ENCODE peak calls at places on chromosomes 2 and 18, in seven cellular contexts. Z, X, R, L, K, B and N are unnamed samples.

GRCh38 chr2:71069376-71069775 is 928 bp downstream of the NAGK start:
- DNase-seq in Z (no peak), X (peak; percentile 22), R (peak; percentile 11), L (no peak), K (no peak), B (no peak), N (no peak)

GRCh38 chr2:163621445-163622004 is 114.3 kb downstream of the FIGN start:
- DNase-seq in Z (no peak), X (no peak), R (no peak), L (no peak), K (no peak), B (no peak), N (no peak)

GRCh38 chr18:8272254-8272653 is 337.0 kb upstream of the RAB12 start:
- DNase-seq in Z (no peak), X (no peak), R (no peak), L (no peak), K (no peak), B (no peak), N (no peak)

GRCh38 chr2:72920317-72921087 is 3.2 kb downstream of the EMX1 start:
- DNase-seq in Z (no peak), X (peak; percentile 35), R (no peak), L (peak; percentile 70), K (no peak), B (peak; percentile 61), N (no peak)

GRCh38 chr2:242065456-242065855 is 195.9 kb downstream of the RTP5 start:
- DNase-seq in Z (no peak), X (no peak), R (no peak), L (no peak), K (no peak), B (no peak), N (no peak)

GRCh38 chr2:14673351-14673875 is 40.9 kb downstream of the LRATD1 start:
- DNase-seq in Z (no peak), X (no peak), R (no peak), L (no peak), K (no peak), B (no peak), N (no peak)

GRCh38 chr18:63016270-63016669 is 300.9 kb downstream of the PHLPP1 start:
- DNase-seq in Z (peak; percentile 15), X (peak; percentile 79), R (peak; percentile 54), L (no peak), K (peak; percentile 22), B (peak; percentile 72), N (no peak)

GRCh38 chr2:169362346-169363026 is at the start of gene LRP2:
- DNase-seq in Z (no peak), X (no peak), R (no peak), L (peak; percentile 23), K (no peak), B (peak; percentile 3), N (no peak)

GRCh38 chr2:70070557-70071268 is 16.6 kb upstream of the PCBP1 start:
- DNase-seq in Z (peak; percentile 77), X (peak; percentile 93), R (peak; percentile 82), L (no peak), K (peak; percentile 77), B (peak; percentile 91), N (no peak)

GRCh38 chr2:224101820-224102630 is 62.9 kb upstream of the SERPINE2 start:
- DNase-seq in Z (peak; percentile 90), X (peak; percentile 99), R (peak; percentile 95), L (no peak), K (no peak), B (no peak), N (peak; percentile 80)

DNA sequence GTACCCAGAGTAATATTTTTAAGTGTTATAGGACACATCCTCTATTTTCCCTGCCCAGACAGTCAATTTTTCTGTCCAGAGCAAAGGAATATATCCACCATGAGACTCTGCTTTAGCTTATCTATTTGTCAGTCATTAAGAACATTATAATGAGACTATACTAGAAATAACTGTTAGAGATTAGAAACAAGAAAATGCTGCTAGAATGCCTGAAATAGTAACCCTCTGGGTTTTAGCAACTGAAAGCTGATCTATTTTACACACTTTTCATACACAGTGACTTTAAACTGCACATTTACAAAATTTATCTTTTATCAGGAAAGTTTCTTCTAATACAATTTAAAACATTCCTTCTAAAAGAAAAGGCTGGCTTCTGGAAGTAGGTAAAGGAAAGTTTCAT is 39.6 kb downstream of the MBD2 start:
- DNase-seq in Z (no peak), X (no peak), R (no peak), L (no peak), K (no peak), B (no peak), N (no peak)
- H3K4me3 ChIP-seq in Z (no peak overlapping the region), X (no peak overlapping the region), R (no peak overlapping the region), L (peak overlapping the region; percentile 14), K (no peak overlapping the region), B (no peak overlapping the region), N (no peak overlapping the region)

DNA sequence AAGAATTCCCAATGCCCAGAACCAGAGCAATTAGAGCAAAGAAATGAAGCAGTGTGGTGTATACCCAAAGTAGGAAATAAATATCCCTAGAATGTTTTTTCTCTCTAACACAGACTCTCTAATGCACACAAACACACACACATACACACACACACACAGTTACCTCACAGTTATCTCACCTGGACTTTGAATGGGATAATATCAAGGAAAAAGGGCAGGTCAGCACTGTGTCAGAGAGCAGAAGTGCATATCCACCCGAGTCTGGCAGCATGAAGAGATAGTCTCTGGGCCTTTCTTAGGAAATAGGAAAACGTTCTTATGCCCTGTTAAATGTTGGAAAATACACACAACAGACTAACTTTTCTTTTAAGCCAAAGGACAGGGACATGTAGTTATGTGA is 162.0 kb downstream of the COL6A3 start:
- DNase-seq in Z (no peak), X (no peak), R (no peak), L (no peak), K (no peak), B (no peak), N (no peak)
- TF ChIP-seq CTCF in Z (no peak), X (no peak), R (no peak), L (no peak), K (no peak), B (no peak), N (no peak)

GRCh38 chr2:64939332-64939917 is 49.8 kb upstream of the SLC1A4 start:
- DNase-seq in Z (no peak), X (no peak), R (no peak), L (no peak), K (peak; percentile 51), B (peak; percentile 87), N (no peak)

GRCh38 chr2:64934530-64934929 is 54.7 kb upstream of the SLC1A4 start:
- DNase-seq in Z (no peak), X (no peak), R (no peak), L (no peak), K (peak; percentile 67), B (peak; percentile 64), N (no peak)

GRCh38 chr2:64938607-64939285 is 50.5 kb upstream of the SLC1A4 start:
- DNase-seq in Z (no peak), X (no peak), R (no peak), L (no peak), K (no peak), B (peak; percentile 64), N (no peak)

GRCh38 chr2:64936809-64937208 is 52.4 kb upstream of the SLC1A4 start:
- DNase-seq in Z (no peak), X (no peak), R (no peak), L (no peak), K (no peak), B (no peak), N (no peak)

GRCh38 chr2:64937341-64938230 is 51.6 kb upstream of the SLC1A4 start:
- DNase-seq in Z (no peak), X (no peak), R (no peak), L (peak; percentile 77), K (peak; percentile 50), B (peak; percentile 88), N (no peak)
- H3K4me3 ChIP-seq in Z (no peak overlapping the region), X (no peak overlapping the region), R (no peak overlapping the region), L (peak overlapping the region; percentile 79), K (peak overlapping the region; percentile 52), B (peak overlapping the region; percentile 75), N (peak overlapping the region; percentile 53)

GRCh38 chr18:46482831-46483230 is 174.2 kb downstream of the LOXHD1 start:
- DNase-seq in Z (no peak), X (no peak), R (no peak), L (no peak), K (no peak), B (no peak), N (no peak)

GRCh38 chr18:46478796-46479195 is 178.2 kb downstream of the LOXHD1 start:
- DNase-seq in Z (no peak), X (no peak), R (no peak), L (no peak), K (no peak), B (no peak), N (no peak)

GRCh38 chr18:46481847-46482245 is 175.2 kb downstream of the LOXHD1 start:
- DNase-seq in Z (no peak), X (peak; percentile 55), R (no peak), L (no peak), K (no peak), B (no peak), N (no peak)

GRCh38 chr18:46480187-46480586 is 176.8 kb downstream of the LOXHD1 start:
- DNase-seq in Z (no peak), X (peak; percentile 17), R (no peak), L (no peak), K (no peak), B (no peak), N (no peak)

GRCh38 chr18:46481048-46481846 is 175.8 kb downstream of the LOXHD1 start:
- DNase-seq in Z (peak; percentile 18), X (peak; percentile 48), R (peak; percentile 60), L (no peak), K (peak; percentile 12), B (peak; percentile 64), N (peak; percentile 6)
- TF ChIP-seq CTCF in Z (peak; percentile 72), X (peak; percentile 72), R (peak; percentile 78), L (peak; percentile 68), K (peak; percentile 76), B (peak; percentile 65), N (peak; percentile 86)

DNA sequence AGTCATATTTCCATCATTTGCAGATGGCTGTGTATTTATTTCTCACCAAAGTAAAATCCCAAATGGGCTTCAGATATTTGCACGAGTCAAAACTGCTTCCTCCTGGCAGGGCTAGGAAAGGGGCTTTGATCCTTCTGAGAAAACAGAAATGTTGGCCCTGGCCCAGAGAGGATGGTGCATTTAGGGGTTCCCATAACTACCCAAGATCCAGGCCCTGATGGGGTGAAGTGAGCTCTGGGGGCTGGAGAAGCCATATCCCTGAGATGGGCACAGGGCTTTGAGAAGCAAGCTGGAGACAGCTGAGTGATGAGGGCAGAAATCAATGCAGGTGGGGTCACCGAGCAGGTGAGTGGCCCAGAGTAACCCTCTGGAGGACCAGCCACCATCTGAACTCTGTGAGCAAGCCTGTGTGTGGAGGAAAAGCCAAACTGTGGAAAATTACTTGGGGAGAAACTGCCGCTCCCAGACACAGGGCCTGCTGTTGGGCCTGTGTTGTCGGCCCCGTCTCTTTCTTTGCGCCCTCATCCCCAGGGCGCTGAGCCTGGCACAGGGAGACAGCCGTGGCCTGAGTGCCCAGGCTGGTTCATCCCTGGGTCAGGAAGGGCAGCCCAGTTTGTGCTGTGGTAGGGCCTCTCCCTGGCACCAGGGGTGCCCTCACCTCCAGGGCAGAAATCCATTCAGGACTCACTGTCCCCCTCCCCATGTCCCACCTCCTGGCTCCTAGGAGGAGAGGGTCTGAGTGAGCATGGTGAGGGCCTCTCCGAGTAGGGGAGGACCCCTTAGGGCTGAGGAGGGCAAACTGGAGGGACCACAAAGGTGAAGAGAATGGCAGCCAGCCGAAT is 167.8 kb upstream of the HAAO start:
- DNase-seq in Z (no peak), X (no peak), R (no peak), L (no peak), K (no peak), B (no peak), N (no peak)
- H3K4me3 ChIP-seq in Z (no peak overlapping the region), X (no peak overlapping the region), R (no peak overlapping the region), L (no peak overlapping the region), K (no peak overlapping the region), B (no peak overlapping the region), N (no peak overlapping the region)